ENCODE peak calls at places on chromosome 1, in six cellular contexts. I, F, K, Y, T and X are unnamed samples.

GRCh38 chr1:46489638-46490602 is at the start of gene DMBX1:
- DNase-seq in I (peak), K (peak), Y (peak), F (peak), T (no peak), X (peak)

GRCh38 chr1:218829143-218829542 is 344.5 kb upstream of the LYPLAL1 start:
- DNase-seq in K (no peak), I (no peak), Y (no peak), T (no peak), F (no peak), X (no peak)

GRCh38 chr1:2283991-2284895 is 56.1 kb downstream of the SKI start:
- DNase-seq in Y (no peak), F (no peak), T (no peak), I (no peak), K (no peak), X (no peak)

GRCh38 chr1:234619794-234620247 is 9.8 kb upstream of the IRF2BP2 start:
- DNase-seq in K (no peak), T (peak), F (no peak), I (peak), Y (no peak), X (peak)

GRCh38 chr1:60942291-60942690 is 140.1 kb upstream of the NFIA start:
- DNase-seq in T (no peak), F (no peak), Y (peak), I (no peak), K (no peak), X (no peak)

GRCh38 chr1:112618114-112618720 is 724 bp downstream of the ST7L start:
- DNase-seq in K (peak), I (peak), T (no peak), F (no peak), Y (peak), X (no peak)

GRCh38 chr1:229191066-229191674 is 79.7 kb upstream of the RAB4A start:
- DNase-seq in K (no peak), I (no peak), F (no peak), Y (peak), T (no peak), X (no peak)

GRCh38 chr1:157626099-157626498 is 28.2 kb upstream of the FCRL4 start:
- DNase-seq in T (peak), F (peak), Y (no peak), I (peak), K (peak), X (peak)

GRCh38 chr1:210252621-210253041 is 20.0 kb downstream of the SERTAD4 start:
- DNase-seq in I (no peak), K (no peak), F (peak), Y (no peak), T (no peak), X (no peak)

GRCh38 chr1:60281360-60281932 is 207.9 kb upstream of the C1orf87 start:
- DNase-seq in K (no peak), T (peak), Y (peak), F (peak), I (peak), X (peak)

GRCh38 chr1:160205974-160206369 is 788 bp downstream of the PEA15 start:
- DNase-seq in I (no peak), T (no peak), Y (peak), F (no peak), K (peak), X (no peak)

GRCh38 chr1:187605736-187606135 is 777.0 kb downstream of the PLA2G4A start:
- DNase-seq in I (no peak), F (no peak), Y (no peak), K (no peak), T (no peak), X (no peak)

GRCh38 chr1:15370781-15371467 is 38.8 kb upstream of the EFHD2 start:
- DNase-seq in F (no peak), Y (no peak), T (no peak), I (no peak), K (no peak), X (no peak)

GRCh38 chr1:115929846-115930245 is 46.5 kb upstream of the SLC22A15 start:
- DNase-seq in I (no peak), F (no peak), Y (peak), T (no peak), K (no peak), X (no peak)

GRCh38 chr1:228405979-228406265 is 713 bp downstream of the TRIM11 start:
- DNase-seq in I (no peak), K (no peak), F (no peak), Y (no peak), T (no peak), X (no peak)

GRCh38 chr1:208238710-208239517 is 5.3 kb downstream of the PLXNA2 start:
- DNase-seq in Y (peak), F (no peak), T (no peak), K (no peak), I (peak), X (peak)

GRCh38 chr1:41454406-41454805 is 30.1 kb downstream of the EDN2 start:
- DNase-seq in F (no peak), K (no peak), Y (peak), T (peak), I (no peak), X (no peak)